ENCODE peak calls at places on chromosomes 16 and 17, in seven cellular contexts. P, Q, A, O, U, Y and M are unnamed samples.

GRCh38 chr17:2101448-2102257 is 46.8 kb downstream of the HIC1 start:
- DNase-seq in Q (peak), P (no peak), A (no peak), O (peak), U (no peak), Y (no peak), M (peak)

GRCh38 chr17:41651625-41652460 is 27.5 kb upstream of the KRT17 start:
- DNase-seq in P (no peak), Q (no peak), A (no peak), U (no peak), O (no peak), Y (no peak), M (peak)

GRCh38 chr17:63647065-63647725 is 25.0 kb downstream of the MAP3K3 start:
- DNase-seq in Y (no peak), A (no peak), P (no peak), Q (no peak), U (no peak), O (no peak), M (no peak)

GRCh38 chr17:11900103-11900502 is 97.2 kb downstream of the ZNF18 start:
- DNase-seq in U (no peak), O (peak), P (no peak), A (no peak), Y (no peak), Q (no peak), M (no peak)

GRCh38 chr16:77922355-77922754 is 100.0 kb upstream of the CLEC3A start:
- DNase-seq in U (no peak), Q (no peak), Y (no peak), A (no peak), O (no peak), P (no peak), M (no peak)

GRCh38 chr17:66953661-66954060 is 10.8 kb upstream of the CACNG4 start:
- DNase-seq in Y (no peak), A (no peak), O (no peak), U (no peak), P (no peak), Q (no peak), M (no peak)

GRCh38 chr16:65728172-65728571 is 606.3 kb upstream of the CDH11 start:
- DNase-seq in P (no peak), O (no peak), A (no peak), Q (no peak), U (no peak), Y (peak), M (no peak)

GRCh38 chr16:85359147-85359822 is 247.0 kb upstream of the CIBAR2 start:
- DNase-seq in A (no peak), Q (no peak), Y (no peak), P (no peak), O (no peak), U (no peak), M (peak)

GRCh38 chr16:56277040-56277439 is 85.8 kb downstream of the GNAO1 start:
- DNase-seq in P (no peak), A (no peak), O (no peak), Y (peak), U (no peak), Q (no peak), M (peak)

GRCh38 chr17:49515196-49515770 is 20.2 kb downstream of the NGFR start:
- DNase-seq in O (peak), Q (no peak), Y (no peak), U (no peak), P (peak), A (no peak), M (peak)
- TF ChIP-seq CTCF in O (peak), Q (no peak), Y (no peak), U (no peak), P (peak), A (peak), M (peak)

GRCh38 chr17:60149691-60150582 is at the start of gene CA4:
- DNase-seq in A (no peak), P (no peak), O (no peak), Q (no peak), Y (no peak), U (no peak), M (no peak)
- TF ChIP-seq CTCF in A (no peak), P (no peak), O (no peak), Q (no peak), Y (no peak), U (no peak), M (no peak)

GRCh38 chr16:21598676-21599157 is 660 bp upstream of the METTL9 start:
- DNase-seq in Y (peak), P (no peak), U (peak), O (no peak), Q (no peak), A (no peak), M (no peak)

GRCh38 chr16:21597571-21598030 is 1.8 kb upstream of the METTL9 start:
- DNase-seq in A (no peak), O (no peak), U (peak), Y (no peak), P (no peak), Q (no peak), M (no peak)

GRCh38 chr16:21599994-21600773 is 807 bp downstream of the METTL9 start:
- DNase-seq in O (no peak), U (peak), A (no peak), P (no peak), Y (no peak), Q (peak), M (no peak)

GRCh38 chr16:21602785-21603184 is 3.4 kb downstream of the METTL9 start:
- DNase-seq in P (no peak), U (no peak), Y (no peak), A (no peak), Q (no peak), O (no peak), M (no peak)

GRCh38 chr16:21599158-21599993 is at the start of gene METTL9:
- DNase-seq in A (peak), Q (peak), O (peak), P (peak), U (peak), Y (peak), M (peak)
- TF ChIP-seq CTCF in A (no peak), Q (no peak), O (peak), P (no peak), U (no peak), Y (no peak), M (peak)

GRCh38 chr16:15509593-15510520 is 75.5 kb downstream of the BMERB1 start:
- DNase-seq in P (no peak), U (no peak), A (no peak), Y (no peak), Q (peak), O (no peak), M (no peak)
- TF ChIP-seq CTCF in P (no peak), U (no peak), A (no peak), Y (no peak), Q (no peak), O (no peak), M (no peak)

GRCh38 chr17:45971698-45972141 is 27.3 kb upstream of the STH start:
- DNase-seq in Q (no peak), O (no peak), U (no peak), Y (no peak), P (no peak), A (no peak), M (no peak)
- TF ChIP-seq CTCF in Q (peak), O (no peak), U (peak), Y (peak), P (no peak), A (no peak), M (no peak)

GRCh38 chr16:19135896-19136438 is 22.2 kb downstream of the ITPRIPL2 start:
- DNase-seq in Q (no peak), Y (no peak), U (no peak), O (peak), A (no peak), P (no peak), M (no peak)
- TF ChIP-seq CTCF in Q (no peak), Y (no peak), U (no peak), O (no peak), A (no peak), P (no peak), M (no peak)

GRCh38 chr16:51144203-51144602 is 6.9 kb downstream of the SALL1 start:
- DNase-seq in Y (no peak), U (no peak), Q (no peak), P (no peak), O (no peak), A (no peak), M (no peak)

GRCh38 chr16:51147776-51148673 is 3.0 kb downstream of the SALL1 start:
- DNase-seq in Y (no peak), U (no peak), A (no peak), Q (no peak), O (no peak), P (no peak), M (no peak)

GRCh38 chr16:51149251-51149661 is 1.8 kb downstream of the SALL1 start:
- DNase-seq in Q (no peak), O (no peak), P (no peak), A (no peak), U (no peak), Y (peak), M (no peak)

GRCh38 chr16:51148674-51149228 is 2.3 kb downstream of the SALL1 start:
- DNase-seq in P (no peak), Q (no peak), Y (no peak), A (no peak), O (no peak), U (no peak), M (no peak)

GRCh38 chr16:51146256-51146924 is 4.7 kb downstream of the SALL1 start:
- DNase-seq in Q (no peak), U (peak), A (no peak), Y (no peak), O (no peak), P (no peak), M (no peak)
- TF ChIP-seq CTCF in Q (peak), U (peak), A (no peak), Y (no peak), O (no peak), P (no peak), M (no peak)

GRCh38 chr17:53574038-53574437 is 248.7 kb upstream of the KIF2B start:
- DNase-seq in U (no peak), Y (no peak), A (no peak), P (no peak), Q (no peak), O (no peak), M (no peak)

GRCh38 chr17:53571342-53571741 is 251.4 kb upstream of the KIF2B start:
- DNase-seq in U (no peak), Y (no peak), Q (no peak), O (no peak), A (no peak), P (no peak), M (no peak)

DNA sequence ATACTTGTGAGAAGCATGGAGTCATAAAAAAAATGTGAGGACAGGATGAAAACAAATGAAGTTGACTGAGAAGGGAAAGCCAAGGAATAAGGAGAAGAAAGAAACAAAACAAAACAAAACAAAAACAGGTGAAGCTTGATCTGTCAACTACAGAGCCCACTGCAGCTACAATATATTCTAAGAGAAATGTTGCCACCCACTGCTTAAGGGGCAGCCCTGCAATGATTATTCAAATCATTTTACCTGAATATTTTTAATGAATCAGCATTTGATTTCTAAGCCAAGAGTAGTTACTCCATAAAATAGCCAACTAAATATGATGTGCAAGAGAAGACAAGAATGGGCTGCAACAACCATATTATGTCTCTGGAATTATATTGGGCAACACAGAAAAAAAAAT is 252.0 kb upstream of the KIF2B start:
- DNase-seq in Q (no peak), Y (no peak), O (no peak), P (no peak), A (no peak), U (no peak), M (no peak)
- TF ChIP-seq CTCF in Q (no peak), Y (no peak), O (no peak), P (no peak), A (no peak), U (no peak), M (no peak)

GRCh38 chr17:21126645-21127507 is at the start of gene DHRS7B:
- DNase-seq in A (peak), U (peak), O (peak), Y (peak), Q (peak), P (peak), M (peak)
- TF ChIP-seq CTCF in A (no peak), U (peak), O (no peak), Y (no peak), Q (no peak), P (no peak), M (no peak)